ENCODE peak calls at places on chromosomes 13 and 19, in nine cellular contexts. O, Z, I, J, R, A, W, L and X are unnamed samples. For H3K27me3, the result is how much of the 10 kb centered on the place peaks cover.

GRCh38 chr19:51272183-51272817 is 21.4 kb downstream of the SIGLECL1 start:
- DNase-seq in O (no peak), Z (no peak), I (no peak), J (no peak), R (no peak), A (no peak), W (peak), L (no peak), X (no peak)

GRCh38 chr19:41587101-41587837 is 11.3 kb downstream of the CEACAM21 start:
- DNase-seq in O (no peak), Z (no peak), I (no peak), J (no peak), R (no peak), A (no peak), W (no peak), L (no peak), X (no peak)

GRCh38 chr19:54921082-54921481 is 15.1 kb downstream of the NCR1 start:
- DNase-seq in O (no peak), Z (no peak), I (no peak), J (no peak), R (no peak), A (no peak), W (no peak), L (no peak), X (no peak)

GRCh38 chr19:15358918-15359317 is 20.7 kb downstream of the AKAP8 start:
- DNase-seq in O (no peak), Z (no peak), I (no peak), J (no peak), R (no peak), A (no peak), W (no peak), L (no peak), X (no peak)

GRCh38 chr13:62287764-62288163 is 872.1 kb upstream of the PCDH20 start:
- DNase-seq in O (no peak), Z (no peak), I (no peak), J (no peak), R (no peak), A (no peak), W (no peak), L (no peak), X (no peak)

GRCh38 chr19:8308891-8309291 is 733 bp upstream of the CD320 start:
- DNase-seq in O (no peak), Z (peak), I (no peak), J (no peak), R (no peak), A (no peak), W (peak), L (no peak), X (peak)

GRCh38 chr19:46850228-46851203 is at the start of gene AP2S1:
- DNase-seq in O (peak), Z (peak), I (peak), J (peak), R (peak), A (peak), W (peak), L (peak), X (peak)

GRCh38 chr13:79403113-79403512 is 2.9 kb downstream of the RBM26 start:
- DNase-seq in O (no peak), Z (no peak), I (no peak), J (no peak), R (no peak), A (no peak), W (no peak), L (no peak), X (no peak)

GRCh38 chr13:108342369-108343289 is 73.1 kb downstream of the TNFSF13B start:
- DNase-seq in O (no peak), Z (no peak), I (peak), J (no peak), R (no peak), A (no peak), W (no peak), L (peak), X (no peak)

GRCh38 chr13:23986619-23987018 is 89.3 kb upstream of the C1QTNF9B start:
- DNase-seq in O (no peak), Z (no peak), I (no peak), J (no peak), R (no peak), A (no peak), W (no peak), L (no peak), X (no peak)

GRCh38 chr19:29587518-29587986 is 18.5 kb upstream of the POP4 start:
- DNase-seq in O (no peak), Z (no peak), I (no peak), J (no peak), R (no peak), A (no peak), W (peak), L (no peak), X (no peak)

GRCh38 chr19:16139752-16140151 is 3.7 kb upstream of the HSH2D start:
- DNase-seq in O (no peak), Z (no peak), I (no peak), J (no peak), R (no peak), A (no peak), W (no peak), L (no peak), X (no peak)

GRCh38 chr13:85724554-85725432 is 74.4 kb downstream of the SLITRK6 start:
- DNase-seq in O (no peak), Z (no peak), I (no peak), J (no peak), R (no peak), A (no peak), W (no peak), L (no peak), X (no peak)

GRCh38 chr13:113045214-113046007 is 60.2 kb upstream of the F7 start:
- DNase-seq in O (no peak), Z (no peak), I (no peak), J (no peak), R (peak), A (no peak), W (no peak), L (no peak), X (no peak)

GRCh38 chr19:58558066-58558622 is at the start of gene UBE2M:
- DNase-seq in O (peak), Z (peak), I (peak), J (peak), R (no peak), A (no peak), W (peak), L (no peak), X (peak)

GRCh38 chr19:53877361-53877766 is 4.6 kb upstream of the PRKCG start:
- DNase-seq in O (no peak), Z (peak), I (peak), J (no peak), R (no peak), A (no peak), W (no peak), L (no peak), X (no peak)

GRCh38 chr19:45528744-45529453 is 21.6 kb downstream of the VASP start:
- DNase-seq in O (no peak), Z (peak), I (no peak), J (peak), R (peak), A (no peak), W (no peak), L (peak), X (peak)

GRCh38 chr19:44748426-44749254 is at the start of gene BCL3:
- DNase-seq in O (no peak), Z (peak), I (no peak), J (no peak), R (no peak), A (no peak), W (peak), L (no peak), X (peak)

GRCh38 chr19:12994701-12995595 is at the start of gene NFIX:
- DNase-seq in O (peak), Z (peak), I (peak), J (no peak), R (no peak), A (no peak), W (peak), L (no peak), X (peak)

GRCh38 chr19:12997225-12997966 is 2.1 kb downstream of the NFIX start:
- DNase-seq in O (peak), Z (no peak), I (no peak), J (no peak), R (no peak), A (no peak), W (no peak), L (no peak), X (no peak)

GRCh38 chr19:12995596-12996541 is 594 bp downstream of the NFIX start:
- DNase-seq in O (peak), Z (peak), I (no peak), J (no peak), R (no peak), A (no peak), W (no peak), L (no peak), X (no peak)

GRCh38 chr19:12997967-12998940 is 3.0 kb downstream of the NFIX start:
- DNase-seq in O (peak), Z (peak), I (no peak), J (no peak), R (no peak), A (no peak), W (no peak), L (no peak), X (no peak)

GRCh38 chr19:12996542-12997094 is 1.3 kb downstream of the NFIX start:
- DNase-seq in O (peak), Z (peak), I (no peak), J (peak), R (no peak), A (no peak), W (no peak), L (no peak), X (peak)
- H3K27me3 ChIP-seq in O (under half), Z (under half), I (under half), J (half or more), R (under half), A (under half), W (under half), L (half or more), X (under half)

GRCh38 chr19:4136680-4137088 is 12.8 kb upstream of the MAP2K2 start:
- DNase-seq in O (no peak), Z (no peak), I (no peak), J (no peak), R (no peak), A (no peak), W (no peak), L (no peak), X (no peak)
- H3K27me3 ChIP-seq in O (under half), Z (under half), I (under half), J (under half), R (under half), A (under half), W (under half), L (under half), X (under half)

GRCh38 chr19:50172726-50173125 is 9.6 kb upstream of the IZUMO2 start:
- DNase-seq in O (no peak), Z (no peak), I (no peak), J (no peak), R (no peak), A (no peak), W (no peak), L (no peak), X (no peak)
- H3K27me3 ChIP-seq in O (under half), Z (under half), I (under half), J (under half), R (under half), A (under half), W (under half), L (under half), X (under half)

GRCh38 chr13:94703271-94703670 is 9.1 kb downstream of the SOX21 start:
- DNase-seq in O (no peak), Z (no peak), I (no peak), J (peak), R (no peak), A (no peak), W (no peak), L (no peak), X (no peak)

GRCh38 chr13:94701313-94702180 is 10.8 kb downstream of the SOX21 start:
- DNase-seq in O (no peak), Z (no peak), I (no peak), J (peak), R (no peak), A (no peak), W (no peak), L (no peak), X (no peak)

GRCh38 chr13:94700536-94700935 is 11.8 kb downstream of the SOX21 start:
- DNase-seq in O (no peak), Z (no peak), I (no peak), J (no peak), R (no peak), A (no peak), W (no peak), L (no peak), X (no peak)

GRCh38 chr13:94703721-94704314 is 8.5 kb downstream of the SOX21 start:
- DNase-seq in O (no peak), Z (no peak), I (no peak), J (no peak), R (no peak), A (no peak), W (no peak), L (no peak), X (no peak)

DNA sequence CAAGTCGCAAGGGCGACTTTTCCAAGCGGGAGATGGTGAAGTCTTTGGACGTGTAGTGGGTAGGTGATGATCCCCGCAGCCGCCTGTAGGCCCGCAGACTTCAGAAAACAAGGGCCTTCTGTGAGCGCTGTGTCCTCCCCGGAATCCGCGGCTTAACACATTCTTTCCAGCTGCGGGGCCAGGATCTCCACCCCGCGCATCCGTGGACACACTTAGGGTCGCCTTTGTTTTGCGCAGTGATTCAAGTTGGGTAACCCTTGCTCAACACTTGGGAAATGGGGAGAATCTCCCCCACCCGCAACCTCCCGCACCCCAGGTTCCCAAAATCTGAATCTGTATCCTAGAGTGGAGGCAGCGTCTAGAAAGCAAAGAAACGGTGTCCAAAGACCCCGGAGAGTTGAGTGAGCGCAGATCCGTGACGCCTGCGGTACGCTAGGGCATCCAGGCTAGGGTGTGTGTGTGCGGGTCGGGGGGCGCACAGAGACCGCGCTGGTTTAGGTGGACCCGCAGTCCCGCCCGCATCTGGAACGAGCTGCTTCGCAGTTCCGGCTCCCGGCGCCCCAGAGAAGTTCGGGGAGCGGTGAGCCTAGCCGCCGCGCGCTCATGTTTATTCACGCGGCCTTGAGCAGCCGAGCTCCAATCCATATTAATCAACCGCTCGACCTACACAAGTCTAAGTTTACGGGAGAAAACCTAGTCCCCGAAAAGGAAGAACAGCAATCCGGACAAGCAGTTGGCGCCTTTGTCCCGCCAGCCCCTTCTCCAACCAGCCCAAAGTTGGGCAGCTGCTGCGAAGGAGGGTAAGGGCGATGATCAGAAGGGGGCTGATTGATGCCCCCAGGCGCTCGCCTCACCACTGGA is 9.9 kb downstream of the SOX21 start:
- DNase-seq in O (no peak), Z (no peak), I (no peak), J (no peak), R (no peak), A (no peak), W (no peak), L (no peak), X (no peak)
- H3K27me3 ChIP-seq in O (half or more), Z (under half), I (under half), J (half or more), R (half or more), A (under half), W (under half), L (under half), X (under half)

DNA sequence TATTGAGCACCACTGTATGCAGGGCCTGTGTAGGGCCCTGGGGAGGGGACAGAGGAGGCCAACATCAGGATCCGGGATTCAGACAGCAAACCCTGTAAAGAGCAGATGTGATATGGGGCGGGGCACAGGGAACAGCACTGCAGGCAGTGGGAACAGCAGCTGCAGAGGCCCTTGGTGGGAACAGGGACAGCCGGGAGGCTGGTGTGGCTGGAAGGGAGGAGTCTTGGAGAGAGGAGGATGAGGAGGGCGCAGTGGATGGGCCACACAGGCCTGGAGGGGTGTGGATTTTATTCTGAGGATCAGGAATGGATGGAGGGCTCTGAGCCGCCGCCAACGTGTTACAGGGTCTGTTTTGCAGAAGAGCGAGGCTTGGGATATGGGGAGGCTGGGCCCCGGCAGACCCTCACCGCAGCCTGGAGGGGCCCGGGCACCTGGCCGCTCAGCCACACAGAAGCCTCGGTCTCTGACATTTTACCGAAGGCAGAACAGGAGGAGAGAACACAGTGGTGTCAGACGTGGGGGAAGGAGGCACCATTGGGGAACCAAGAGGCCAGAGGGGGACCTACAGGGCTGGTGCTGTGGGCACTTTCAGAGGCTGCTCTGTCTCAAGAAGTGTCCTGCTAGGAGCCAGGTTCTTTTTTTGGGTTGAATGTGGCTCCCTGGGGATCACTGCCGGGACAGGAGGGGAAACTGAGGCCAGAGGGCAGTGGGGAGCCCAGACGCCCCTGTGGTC is 6.9 kb downstream of the EFNA2 start:
- DNase-seq in O (no peak), Z (no peak), I (no peak), J (no peak), R (no peak), A (no peak), W (no peak), L (no peak), X (no peak)
- H3K27me3 ChIP-seq in O (half or more), Z (under half), I (under half), J (under half), R (under half), A (under half), W (under half), L (under half), X (half or more)

DNA sequence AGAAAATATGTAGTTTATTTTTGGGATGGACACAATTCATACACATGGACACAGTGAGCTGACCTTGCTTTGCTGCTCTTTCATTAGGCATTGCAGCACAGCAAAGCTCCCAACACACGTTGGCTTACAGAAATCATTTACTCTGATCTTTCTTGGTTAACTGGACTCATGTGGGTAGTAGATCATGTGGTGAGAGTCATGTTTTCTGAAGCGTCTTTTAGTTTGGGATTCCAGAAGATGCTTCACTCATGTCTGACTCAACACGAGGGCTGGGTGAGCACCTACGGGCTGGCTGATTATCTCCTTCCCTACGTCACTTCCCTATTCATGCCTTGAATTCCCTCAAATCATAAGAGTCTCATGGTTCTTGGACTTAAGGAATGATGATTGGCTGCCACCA is 12.1 kb upstream of the LGALS16 start:
- DNase-seq in O (no peak), Z (no peak), I (no peak), J (no peak), R (no peak), A (no peak), W (no peak), L (no peak), X (no peak)
- H3K27me3 ChIP-seq in O (under half), Z (under half), I (under half), J (under half), R (under half), A (under half), W (under half), L (half or more), X (under half)

DNA sequence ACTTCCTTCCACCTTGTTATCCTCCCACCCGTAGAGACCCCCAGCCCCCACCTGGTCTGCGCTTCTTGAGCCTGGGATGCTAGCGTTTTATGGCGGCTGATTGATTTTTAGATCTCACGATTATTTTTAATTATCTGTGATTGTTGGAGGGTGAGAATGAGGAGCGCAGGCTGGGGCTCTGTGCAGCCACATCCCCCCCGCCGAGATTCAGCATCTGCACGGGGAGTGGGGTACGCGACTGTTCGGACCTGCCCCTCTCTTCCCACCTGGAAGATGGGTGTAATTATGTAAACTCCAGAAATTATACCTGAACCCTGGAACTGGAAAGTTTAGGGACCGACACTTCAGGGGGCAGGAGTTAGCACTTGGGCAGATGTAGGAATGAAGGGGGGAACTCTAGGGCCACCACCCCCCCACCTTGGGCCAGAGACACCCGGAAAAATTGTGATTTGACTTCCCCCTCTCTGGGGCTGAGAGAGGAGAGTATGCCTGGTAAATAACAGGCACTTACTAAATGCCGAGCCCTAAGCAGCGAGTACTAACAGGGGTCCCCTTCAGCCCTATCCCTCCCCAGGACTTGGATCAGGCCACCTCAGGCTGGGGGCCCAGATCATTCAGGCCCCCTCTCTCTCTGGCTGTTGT is 1.8 kb upstream of the ONECUT3 start:
- DNase-seq in O (no peak), Z (no peak), I (no peak), J (no peak), R (no peak), A (no peak), W (no peak), L (no peak), X (no peak)
- H3K27me3 ChIP-seq in O (half or more), Z (under half), I (under half), J (half or more), R (half or more), A (under half), W (under half), L (half or more), X (under half)

GRCh38 chr13:28045861-28046260 is 54.5 kb downstream of the FLT3 start:
- DNase-seq in O (no peak), Z (no peak), I (no peak), J (no peak), R (no peak), A (no peak), W (no peak), L (no peak), X (no peak)

GRCh38 chr13:28048768-28049167 is 51.6 kb downstream of the FLT3 start:
- DNase-seq in O (no peak), Z (no peak), I (no peak), J (no peak), R (no peak), A (no peak), W (no peak), L (no peak), X (no peak)

GRCh38 chr13:28047784-28048388 is 52.5 kb downstream of the FLT3 start:
- DNase-seq in O (no peak), Z (no peak), I (peak), J (no peak), R (no peak), A (no peak), W (no peak), L (no peak), X (no peak)

GRCh38 chr13:28049215-28049614 is 51.2 kb downstream of the FLT3 start:
- DNase-seq in O (no peak), Z (no peak), I (no peak), J (no peak), R (no peak), A (no peak), W (no peak), L (no peak), X (no peak)

GRCh38 chr13:28046981-28047380 is 53.4 kb downstream of the FLT3 start:
- DNase-seq in O (no peak), Z (no peak), I (no peak), J (no peak), R (no peak), A (no peak), W (no peak), L (no peak), X (no peak)
- H3K27me3 ChIP-seq in O (under half), Z (under half), I (under half), J (under half), R (under half), A (under half), W (under half), L (half or more), X (under half)

DNA sequence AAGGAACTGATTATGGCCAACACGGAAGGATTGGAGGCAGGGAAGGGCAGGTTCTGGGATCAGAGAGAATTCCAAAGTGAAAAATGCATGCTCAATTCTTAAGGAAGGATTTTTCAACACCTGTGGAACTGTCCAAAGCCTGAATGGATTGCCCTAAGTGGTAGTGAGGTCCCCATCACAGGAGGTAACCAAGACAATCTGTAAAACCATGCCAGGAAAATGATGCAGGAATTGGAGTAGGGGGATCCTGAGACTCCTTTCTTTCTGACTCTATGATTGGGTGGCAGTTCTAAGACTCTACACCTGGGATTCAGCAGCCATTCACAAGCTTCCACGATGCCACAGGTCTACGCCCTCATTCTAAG is 56.5 kb upstream of the ZNRF4 start:
- DNase-seq in O (no peak), Z (no peak), I (no peak), J (no peak), R (no peak), A (no peak), W (no peak), L (no peak), X (no peak)
- H3K27me3 ChIP-seq in O (under half), Z (under half), I (under half), J (under half), R (under half), A (under half), W (under half), L (under half), X (under half)